ENCODE peak calls at places on chromosomes 7 and 10, in six cellular contexts. H is HepG2, S is K562, T is H1, C is GM12878, G is HCT116. P is an unnamed sample.

GRCh38 chr7:156064921-156065386 is 252.7 kb upstream of the SHH start:
- DNase-seq in S (no peak), G (no peak), T (no peak), C (no peak), H (peak), P (no peak)

GRCh38 chr7:112594397-112594796 is 113.6 kb downstream of the LSMEM1 start:
- DNase-seq in G (no peak), S (no peak), H (no peak), T (no peak), C (no peak), P (no peak)

GRCh38 chr10:7558036-7558435 is 108.7 kb downstream of the ITIH5 start:
- DNase-seq in T (no peak), G (no peak), S (no peak), H (no peak), C (no peak), P (no peak)

GRCh38 chr7:97128736-97129135 is 11.2 kb downstream of the SDHAF3 start:
- DNase-seq in G (no peak), S (no peak), T (no peak), C (no peak), H (no peak), P (no peak)

GRCh38 chr10:122158362-122158761 is 112.7 kb upstream of the BTBD16 start:
- DNase-seq in H (no peak), S (no peak), G (no peak), C (no peak), T (no peak), P (no peak)

GRCh38 chr7:41323811-41324210 is 379.1 kb downstream of the INHBA start:
- DNase-seq in S (no peak), H (no peak), G (no peak), C (no peak), T (no peak), P (peak)

GRCh38 chr7:28998110-28998509 is 40.0 kb upstream of the TRIL start:
- DNase-seq in S (no peak), T (no peak), H (peak), C (no peak), G (no peak), P (no peak)

GRCh38 chr10:42973870-42974692 is 102.8 kb upstream of the RET start:
- DNase-seq in S (no peak), C (no peak), H (no peak), G (no peak), T (no peak), P (no peak)

GRCh38 chr10:76352300-76352699 is 920.9 kb downstream of the LRMDA start:
- DNase-seq in H (no peak), G (peak), S (no peak), C (no peak), T (no peak), P (no peak)

GRCh38 chr7:44798649-44799275 is 2.3 kb downstream of the PPIA start:
- DNase-seq in T (no peak), S (no peak), C (no peak), G (no peak), H (no peak), P (no peak)

GRCh38 chr7:149606826-149607225 is 109.2 kb upstream of the ZNF746 start:
- DNase-seq in C (no peak), T (no peak), S (no peak), G (no peak), H (no peak), P (no peak)

GRCh38 chr7:100106633-100107032 is 5.2 kb downstream of the AP4M1 start:
- DNase-seq in G (no peak), H (no peak), T (no peak), C (no peak), S (no peak), P (no peak)

GRCh38 chr10:3907514-3907913 is 122.5 kb upstream of the KLF6 start:
- DNase-seq in C (no peak), T (no peak), G (no peak), H (no peak), S (no peak), P (no peak)
- TF ChIP-seq YY1 in C (no peak), T (no peak), G (no peak), H (no peak), S (no peak), P (no peak)

GRCh38 chr10:84850826-84851225 is 522.4 kb downstream of the CCSER2 start:
- DNase-seq in G (no peak), T (no peak), H (no peak), S (no peak), C (no peak), P (no peak)
- H3K4me3 ChIP-seq in G (no peak), T (no peak), H (no peak), S (no peak), C (no peak), P (no peak)

DNA sequence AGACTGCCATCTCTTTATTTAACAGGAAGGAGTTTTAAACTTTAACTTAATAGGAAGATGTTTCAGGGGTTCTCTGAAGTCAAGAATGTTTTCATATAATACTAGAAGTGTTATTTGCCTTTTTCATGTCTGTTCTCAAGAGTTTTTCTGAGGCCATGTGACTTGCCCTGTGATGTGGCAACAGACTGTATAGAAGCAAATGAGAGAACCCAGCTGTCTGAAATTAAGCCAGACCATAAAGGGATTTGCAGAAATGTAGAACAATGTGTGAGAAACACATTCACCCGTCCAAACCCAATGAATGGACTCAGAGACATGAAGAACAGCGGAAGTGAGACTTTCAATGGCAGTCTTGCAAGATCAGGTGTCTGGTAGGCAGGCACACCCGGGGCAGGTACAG is 23.8 kb downstream of the MAPK8 start:
- DNase-seq in T (no peak), C (no peak), G (no peak), S (no peak), H (no peak), P (no peak)
- TF ChIP-seq ZNF274 in T (no peak), C (no peak), G (no peak), S (no peak), H (no peak), P (no peak)

GRCh38 chr7:46999866-47000265 is 582.0 kb downstream of the TNS3 start:
- DNase-seq in S (no peak), T (no peak), C (no peak), H (no peak), G (no peak), P (no peak)
- TF ChIP-seq YY1 in S (no peak), T (no peak), C (no peak), H (no peak), G (no peak), P (no peak)

DNA sequence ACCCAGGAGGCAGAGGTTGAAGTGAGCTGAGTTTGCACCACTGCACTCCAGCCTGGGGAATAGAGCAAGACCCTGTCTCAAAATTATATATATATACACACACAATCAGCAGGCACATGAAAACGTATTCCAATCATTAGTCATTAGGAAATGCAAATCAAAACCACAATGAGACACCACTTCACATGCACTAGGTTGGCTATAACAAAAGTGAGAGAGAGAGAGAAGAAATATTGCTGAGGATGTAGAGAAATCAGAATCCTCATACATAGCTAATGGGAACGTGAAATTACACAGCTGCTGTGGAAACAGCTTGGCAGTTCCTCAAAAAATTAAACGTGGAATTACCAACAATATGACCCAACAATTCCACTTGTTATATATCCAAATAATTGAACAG is 43.3 kb upstream of the CNNM1 start:
- DNase-seq in C (no peak), T (no peak), S (no peak), H (no peak), G (no peak), P (no peak)
- H3K4me3 ChIP-seq in C (no peak), T (no peak), S (no peak), H (no peak), G (no peak), P (no peak)

DNA sequence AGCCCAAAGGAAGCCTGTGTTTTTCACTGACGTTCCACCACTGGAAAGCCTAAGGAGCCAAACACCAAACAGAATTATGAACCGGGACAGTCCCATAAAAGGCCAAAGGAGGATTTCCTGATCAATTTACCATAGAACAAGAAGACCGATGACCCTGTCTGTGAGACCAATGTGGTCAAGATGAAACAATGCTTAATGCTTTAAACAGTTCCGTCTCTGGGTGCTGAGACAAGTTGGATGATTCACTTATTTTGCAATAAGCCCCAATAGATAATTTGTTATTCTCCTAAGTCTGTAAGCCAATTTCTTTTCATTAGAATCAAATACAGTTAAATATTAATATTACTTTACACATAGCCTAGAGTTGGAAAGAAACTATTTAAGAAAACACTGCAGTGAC is 134.9 kb downstream of the MICU1 start:
- DNase-seq in S (no peak), T (no peak), H (no peak), C (no peak), G (no peak), P (no peak)
- TF ChIP-seq ZNF274 in S (no peak), T (no peak), H (no peak), C (no peak), G (no peak), P (no peak)

DNA sequence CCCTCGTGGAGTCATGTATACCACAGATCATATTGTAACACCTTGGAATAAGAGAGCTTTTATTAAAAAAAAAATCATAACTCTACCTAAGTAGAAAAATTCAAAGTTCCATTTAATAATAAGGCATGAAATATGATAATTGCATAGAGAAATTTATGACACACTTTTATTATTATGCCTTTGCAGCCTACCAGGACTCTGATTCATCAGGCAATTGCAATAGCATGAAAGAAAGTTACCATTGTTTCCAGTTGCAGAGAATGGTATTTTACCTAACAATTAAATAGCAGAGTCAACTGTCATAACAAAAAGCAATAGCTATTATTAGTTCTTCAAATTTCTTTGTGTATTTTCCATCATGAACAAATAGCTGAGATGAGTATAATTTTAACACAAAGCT is 230.1 kb upstream of the AKR1E2 start:
- DNase-seq in C (no peak), H (no peak), T (no peak), S (no peak), G (no peak), P (no peak)
- TF ChIP-seq YY1 in C (no peak), H (no peak), T (no peak), S (no peak), G (no peak), P (no peak)

GRCh38 chr7:6530626-6531491 is 20.4 kb downstream of the GRID2IP start:
- DNase-seq in C (no peak), T (peak), S (peak), H (no peak), G (no peak), P (no peak)
- H3K4me3 ChIP-seq in C (peak), T (peak), S (peak), H (peak), G (peak), P (peak)

GRCh38 chr10:71770255-71770654 is 3.1 kb downstream of the VSIR start:
- DNase-seq in H (no peak), C (no peak), S (no peak), G (no peak), T (no peak), P (no peak)

GRCh38 chr10:71771821-71772617 is 1.3 kb downstream of the VSIR start:
- DNase-seq in S (no peak), G (peak), H (no peak), C (no peak), T (no peak), P (no peak)

GRCh38 chr10:71770789-71771188 is 2.5 kb downstream of the VSIR start:
- DNase-seq in H (no peak), G (no peak), C (no peak), S (no peak), T (no peak), P (no peak)

GRCh38 chr10:71772832-71773220 is 494 bp downstream of the VSIR start:
- DNase-seq in C (no peak), S (no peak), H (no peak), T (no peak), G (no peak), P (no peak)

DNA sequence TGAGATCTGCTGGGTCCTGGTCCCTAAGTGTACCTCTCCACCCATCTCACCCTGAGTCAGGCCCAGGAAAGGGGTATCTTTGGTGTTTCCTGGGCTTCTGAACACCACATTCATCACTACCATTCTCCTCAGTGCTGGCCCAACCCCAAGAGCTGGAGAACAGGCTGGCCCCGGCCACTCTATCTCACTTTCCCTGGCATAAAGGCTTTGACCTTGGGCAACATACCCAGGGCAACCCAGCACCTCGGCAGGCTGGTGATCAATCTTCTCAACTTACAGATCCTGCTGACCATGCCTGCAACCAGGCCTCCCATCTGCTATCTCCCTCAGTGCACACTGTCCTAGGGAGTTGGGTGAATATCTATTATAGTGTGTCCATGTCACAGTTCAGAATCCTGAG is 2.1 kb downstream of the VSIR start:
- DNase-seq in C (no peak), T (no peak), S (no peak), G (no peak), H (no peak), P (no peak)
- TF ChIP-seq ZNF274 in C (no peak), T (no peak), S (no peak), G (no peak), H (no peak), P (no peak)